ENCODE peak calls at places on chromosome 7, in six cellular contexts. One of them, this sample, is unnamed.

GRCh38 chr7:155204744-155205367 is 92.8 kb upstream of the INSIG1 start:
- DNase-seq in A549: no peak
- DNase-seq in frontal cortex: no peak
- DNase-seq in NCI-H1694 treated with DMSO at 0.1 percent for 48 hours: no peak
- DNase-seq in glomerular endothelial cell: no peak
- DNase-seq in astrocyte of the spinal cord: no peak
- DNase-seq in this sample: no peak

GRCh38 chr7:151339651-151340377 is 1.8 kb upstream of the NUB1 start:
- DNase-seq in NCI-H1694 treated with DMSO at 0.1 percent for 48 hours: no peak
- DNase-seq in glomerular endothelial cell: no peak
- DNase-seq in frontal cortex: no peak
- DNase-seq in A549: no peak
- DNase-seq in astrocyte of the spinal cord: no peak
- DNase-seq in this sample: no peak

GRCh38 chr7:66859339-66859738 is 61.7 kb upstream of the TMEM248 start:
- DNase-seq in NCI-H1694 treated with DMSO at 0.1 percent for 48 hours: no peak
- DNase-seq in frontal cortex: no peak
- DNase-seq in A549: no peak
- DNase-seq in glomerular endothelial cell: no peak
- DNase-seq in astrocyte of the spinal cord: no peak
- DNase-seq in this sample: no peak

GRCh38 chr7:137942459-137943115 is 59.3 kb downstream of the CREB3L2 start:
- DNase-seq in frontal cortex: no peak
- DNase-seq in glomerular endothelial cell: no peak
- DNase-seq in NCI-H1694 treated with DMSO at 0.1 percent for 48 hours: no peak
- DNase-seq in A549: no peak
- DNase-seq in astrocyte of the spinal cord: no peak
- DNase-seq in this sample: no peak

GRCh38 chr7:122674502-122674901 is 24.4 kb downstream of the RNF133 start:
- DNase-seq in NCI-H1694 treated with DMSO at 0.1 percent for 48 hours: no peak
- DNase-seq in A549: no peak
- DNase-seq in glomerular endothelial cell: no peak
- DNase-seq in frontal cortex: peak; percentile 14
- DNase-seq in astrocyte of the spinal cord: peak; percentile 94
- DNase-seq in this sample: peak; percentile 67

GRCh38 chr7:157523766-157524421 is 187.1 kb downstream of the DNAJB6 start:
- DNase-seq in astrocyte of the spinal cord: no peak
- DNase-seq in glomerular endothelial cell: no peak
- DNase-seq in frontal cortex: no peak
- DNase-seq in NCI-H1694 treated with DMSO at 0.1 percent for 48 hours: no peak
- DNase-seq in A549: no peak
- DNase-seq in this sample: no peak

GRCh38 chr7:11760372-11760771 is 71.6 kb downstream of the THSD7A start:
- DNase-seq in glomerular endothelial cell: no peak
- DNase-seq in A549: peak; percentile 64
- DNase-seq in NCI-H1694 treated with DMSO at 0.1 percent for 48 hours: peak; percentile 45
- DNase-seq in astrocyte of the spinal cord: no peak
- DNase-seq in frontal cortex: no peak
- DNase-seq in this sample: no peak

GRCh38 chr7:121546632-121547340 is 150.7 kb upstream of the FAM3C start:
- DNase-seq in NCI-H1694 treated with DMSO at 0.1 percent for 48 hours: no peak
- DNase-seq in astrocyte of the spinal cord: no peak
- DNase-seq in A549: no peak
- DNase-seq in frontal cortex: no peak
- DNase-seq in glomerular endothelial cell: no peak
- DNase-seq in this sample: no peak

GRCh38 chr7:143901360-143901709 is 641 bp downstream of the TCAF1 start:
- DNase-seq in A549: no peak
- DNase-seq in frontal cortex: no peak
- DNase-seq in astrocyte of the spinal cord: peak; percentile 62
- DNase-seq in NCI-H1694 treated with DMSO at 0.1 percent for 48 hours: no peak
- DNase-seq in glomerular endothelial cell: no peak
- DNase-seq in this sample: peak; percentile 76

GRCh38 chr7:110397927-110398660 is 692.8 kb upstream of the LRRN3 start:
- DNase-seq in NCI-H1694 treated with DMSO at 0.1 percent for 48 hours: no peak
- DNase-seq in glomerular endothelial cell: no peak
- DNase-seq in frontal cortex: no peak
- DNase-seq in A549: peak; percentile 4
- DNase-seq in astrocyte of the spinal cord: no peak
- DNase-seq in this sample: no peak

GRCh38 chr7:75045881-75046280 is 27.7 kb downstream of the RCC1L start:
- DNase-seq in NCI-H1694 treated with DMSO at 0.1 percent for 48 hours: peak; percentile 81
- DNase-seq in frontal cortex: no peak
- DNase-seq in glomerular endothelial cell: no peak
- DNase-seq in A549: no peak
- DNase-seq in astrocyte of the spinal cord: no peak
- DNase-seq in this sample: peak; percentile 55

GRCh38 chr7:58086871-58087535 is 637.0 kb downstream of the ZNF716 start:
- DNase-seq in A549: no peak
- DNase-seq in NCI-H1694 treated with DMSO at 0.1 percent for 48 hours: no peak
- DNase-seq in glomerular endothelial cell: no peak
- DNase-seq in frontal cortex: no peak
- DNase-seq in astrocyte of the spinal cord: no peak
- DNase-seq in this sample: no peak

GRCh38 chr7:129066290-129067131 is 11.6 kb upstream of the TNPO3 start:
- DNase-seq in astrocyte of the spinal cord: peak; percentile 38
- DNase-seq in A549: peak; percentile 43
- DNase-seq in frontal cortex: no peak
- DNase-seq in glomerular endothelial cell: no peak
- DNase-seq in NCI-H1694 treated with DMSO at 0.1 percent for 48 hours: no peak
- DNase-seq in this sample: no peak

GRCh38 chr7:155009570-155010157 is 6.7 kb upstream of the PAXIP1 start:
- DNase-seq in glomerular endothelial cell: no peak
- DNase-seq in NCI-H1694 treated with DMSO at 0.1 percent for 48 hours: no peak
- DNase-seq in frontal cortex: no peak
- DNase-seq in astrocyte of the spinal cord: no peak
- DNase-seq in A549: peak; percentile 38
- DNase-seq in this sample: peak; percentile 45

GRCh38 chr7:127900116-127900515 is 131.1 kb downstream of the LRRC4 start:
- DNase-seq in glomerular endothelial cell: no peak
- DNase-seq in A549: no peak
- DNase-seq in frontal cortex: no peak
- DNase-seq in astrocyte of the spinal cord: no peak
- DNase-seq in NCI-H1694 treated with DMSO at 0.1 percent for 48 hours: no peak
- DNase-seq in this sample: no peak

GRCh38 chr7:111132833-111133232 is 41.9 kb downstream of the LRRN3 start:
- DNase-seq in glomerular endothelial cell: no peak
- DNase-seq in A549: peak; percentile 12
- DNase-seq in frontal cortex: no peak
- DNase-seq in astrocyte of the spinal cord: peak; percentile 49
- DNase-seq in NCI-H1694 treated with DMSO at 0.1 percent for 48 hours: no peak
- DNase-seq in this sample: no peak

GRCh38 chr7:55548295-55548731 is 24.0 kb downstream of the VOPP1 start:
- DNase-seq in A549: no peak
- DNase-seq in NCI-H1694 treated with DMSO at 0.1 percent for 48 hours: no peak
- DNase-seq in astrocyte of the spinal cord: no peak
- DNase-seq in glomerular endothelial cell: no peak
- DNase-seq in frontal cortex: no peak
- DNase-seq in this sample: no peak

GRCh38 chr7:128120976-128121490 is 89.8 kb upstream of the LRRC4 start:
- DNase-seq in NCI-H1694 treated with DMSO at 0.1 percent for 48 hours: no peak
- DNase-seq in glomerular endothelial cell: no peak
- DNase-seq in A549: no peak
- DNase-seq in astrocyte of the spinal cord: no peak
- DNase-seq in frontal cortex: no peak
- DNase-seq in this sample: no peak

GRCh38 chr7:9031386-9031785 is 598.0 kb downstream of the NXPH1 start:
- DNase-seq in glomerular endothelial cell: no peak
- DNase-seq in NCI-H1694 treated with DMSO at 0.1 percent for 48 hours: no peak
- DNase-seq in astrocyte of the spinal cord: no peak
- DNase-seq in frontal cortex: no peak
- DNase-seq in A549: no peak
- DNase-seq in this sample: no peak

GRCh38 chr7:43758029-43758860 is at the start of gene BLVRA:
- DNase-seq in glomerular endothelial cell: no peak
- DNase-seq in NCI-H1694 treated with DMSO at 0.1 percent for 48 hours: peak; percentile 41
- DNase-seq in astrocyte of the spinal cord: peak; percentile 23
- DNase-seq in A549: peak; percentile 38
- DNase-seq in frontal cortex: peak; percentile 83
- DNase-seq in this sample: peak; percentile 64

GRCh38 chr7:25180592-25180923 is 47.7 kb downstream of the NPVF start:
- DNase-seq in glomerular endothelial cell: no peak
- DNase-seq in astrocyte of the spinal cord: no peak
- DNase-seq in NCI-H1694 treated with DMSO at 0.1 percent for 48 hours: no peak
- DNase-seq in A549: no peak
- DNase-seq in frontal cortex: no peak
- DNase-seq in this sample: no peak

GRCh38 chr7:51234139-51234538 is 82.5 kb downstream of the COBL start:
- DNase-seq in astrocyte of the spinal cord: no peak
- DNase-seq in A549: no peak
- DNase-seq in glomerular endothelial cell: no peak
- DNase-seq in NCI-H1694 treated with DMSO at 0.1 percent for 48 hours: no peak
- DNase-seq in frontal cortex: no peak
- DNase-seq in this sample: peak; percentile 93

GRCh38 chr7:137084607-137085380 is 216.3 kb downstream of the CHRM2 start:
- DNase-seq in glomerular endothelial cell: no peak
- DNase-seq in A549: no peak
- DNase-seq in astrocyte of the spinal cord: no peak
- DNase-seq in frontal cortex: no peak
- DNase-seq in NCI-H1694 treated with DMSO at 0.1 percent for 48 hours: no peak
- DNase-seq in this sample: peak; percentile 78

GRCh38 chr7:151085691-151086620 is at the start of gene AGAP3:
- DNase-seq in A549: peak; percentile 76
- DNase-seq in astrocyte of the spinal cord: peak; percentile 77
- DNase-seq in glomerular endothelial cell: no peak
- DNase-seq in NCI-H1694 treated with DMSO at 0.1 percent for 48 hours: no peak
- DNase-seq in frontal cortex: peak; percentile 95
- DNase-seq in this sample: peak; percentile 90